ENCODE peak calls at places on chromosomes 16 and 17, in four cellular contexts. One of them, this sample, is unnamed.
A peak's percentile ranks its signal among the peaks of the same experiment; 100 is the strongest.

GRCh38 chr17:50560185-50560824 is at the start of gene CACNA1G:
- DNase-seq in HT-29: peak; percentile 78
- DNase-seq in BE2C: peak; percentile 94
- DNase-seq in nephron progenitor cell: peak; percentile 98
- DNase-seq in this sample: no peak

GRCh38 chr16:86362155-86362849 is 148.0 kb upstream of the FOXF1 start:
- DNase-seq in nephron progenitor cell: no peak
- DNase-seq in BE2C: no peak
- DNase-seq in HT-29: no peak
- DNase-seq in this sample: no peak

GRCh38 chr17:55996826-55997225 is 156.4 kb upstream of the ANKFN1 start:
- DNase-seq in BE2C: no peak
- DNase-seq in HT-29: peak; percentile 16
- DNase-seq in nephron progenitor cell: no peak
- DNase-seq in this sample: no peak

GRCh38 chr17:57138956-57139576 is 54.0 kb downstream of the AKAP1 start:
- DNase-seq in HT-29: no peak
- DNase-seq in BE2C: no peak
- DNase-seq in nephron progenitor cell: no peak
- DNase-seq in this sample: no peak

GRCh38 chr17:7836596-7837374 is 2.8 kb downstream of the KDM6B start:
- DNase-seq in HT-29: peak; percentile 88
- DNase-seq in BE2C: peak; percentile 91
- DNase-seq in nephron progenitor cell: peak; percentile 93
- DNase-seq in this sample: peak; percentile 67

GRCh38 chr16:3074860-3075545 is 9.6 kb downstream of the IL32 start:
- DNase-seq in BE2C: no peak
- DNase-seq in HT-29: no peak
- DNase-seq in nephron progenitor cell: no peak
- DNase-seq in this sample: no peak

GRCh38 chr17:75352079-75352569 is 53.4 kb downstream of the GRB2 start:
- DNase-seq in BE2C: peak; percentile 37
- DNase-seq in nephron progenitor cell: peak; percentile 69
- DNase-seq in HT-29: peak; percentile 55
- DNase-seq in this sample: no peak

GRCh38 chr16:82523786-82524185 is 103.0 kb upstream of the CDH13 start:
- DNase-seq in HT-29: no peak
- DNase-seq in BE2C: no peak
- DNase-seq in nephron progenitor cell: no peak
- DNase-seq in this sample: no peak

GRCh38 chr17:29640413-29640812 is 17.7 kb upstream of the CORO6 start:
- DNase-seq in HT-29: no peak
- DNase-seq in BE2C: no peak
- DNase-seq in nephron progenitor cell: no peak
- DNase-seq in this sample: no peak

This sample was measured in substantia nigra.